ENCODE peak calls at places on chromosomes 7 and 10, in nine cellular contexts. Y is uterus, S is PC-9, X is right atrium auricular region, R is MM.1S, U is pancreas, B is cardiac muscle cell, I is ovary, L is heart left ventricle. Z is an unnamed sample.

GRCh38 chr7:130222-130572 is 62.2 kb upstream of the FAM20C start:
- DNase-seq in S (no peak), L (no peak), U (no peak), R (no peak), Y (no peak), B (no peak), I (no peak), X (no peak), Z (no peak)

GRCh38 chr10:18436902-18437301 is 214.5 kb downstream of the NSUN6 start:
- DNase-seq in B (no peak), S (no peak), Y (no peak), U (no peak), R (no peak), X (no peak), I (no peak), L (no peak), Z (no peak)

GRCh38 chr7:93715234-93715633 is 140.7 kb upstream of the CALCR start:
- DNase-seq in S (no peak), U (peak; percentile 35), Y (peak; percentile 32), R (no peak), X (no peak), I (peak; percentile 63), L (peak; percentile 30), B (peak; percentile 58), Z (no peak)

GRCh38 chr10:61628875-61629513 is 33.7 kb upstream of the CABCOCO1 start:
- DNase-seq in R (no peak), Y (peak; percentile 20), B (peak; percentile 9), L (no peak), S (peak; percentile 92), X (no peak), I (peak; percentile 46), U (no peak), Z (peak; percentile 92)

GRCh38 chr10:52757777-52758176 is 14.8 kb downstream of the MBL2 start:
- DNase-seq in X (peak; percentile 36), L (no peak), R (no peak), Y (no peak), U (no peak), S (no peak), B (no peak), I (no peak), Z (no peak)

GRCh38 chr10:129744134-129744895 is 219.8 kb downstream of the EBF3 start:
- DNase-seq in Y (no peak), U (no peak), L (no peak), B (no peak), I (no peak), X (peak; percentile 50), R (no peak), S (no peak), Z (no peak)

GRCh38 chr10:35707642-35708425 is 65.7 kb upstream of the FZD8 start:
- DNase-seq in X (no peak), U (no peak), Y (no peak), R (no peak), B (no peak), S (no peak), L (no peak), I (no peak), Z (no peak)

GRCh38 chr10:108582387-108582786 is 1340.9 kb downstream of the XPNPEP1 start:
- DNase-seq in R (no peak), Y (no peak), L (no peak), S (no peak), B (no peak), U (no peak), X (no peak), I (no peak), Z (no peak)

GRCh38 chr7:2431260-2431867 is 28.0 kb downstream of the CHST12 start:
- DNase-seq in I (no peak), B (no peak), Y (no peak), R (peak; percentile 45), U (no peak), X (no peak), L (no peak), S (no peak), Z (no peak)

GRCh38 chr7:2436341-2437104 is 33.1 kb downstream of the CHST12 start:
- DNase-seq in I (no peak), S (no peak), X (no peak), R (no peak), L (no peak), B (no peak), U (no peak), Y (no peak), Z (no peak)

GRCh38 chr7:2433713-2434550 is 30.5 kb downstream of the CHST12 start:
- DNase-seq in I (no peak), X (no peak), L (no peak), Y (no peak), U (no peak), S (peak; percentile 48), R (no peak), B (peak; percentile 11), Z (no peak)

GRCh38 chr7:2437136-2437535 is 33.7 kb downstream of the CHST12 start:
- DNase-seq in Y (no peak), I (no peak), R (no peak), U (no peak), X (no peak), L (no peak), B (no peak), S (peak; percentile 69), Z (no peak)

DNA sequence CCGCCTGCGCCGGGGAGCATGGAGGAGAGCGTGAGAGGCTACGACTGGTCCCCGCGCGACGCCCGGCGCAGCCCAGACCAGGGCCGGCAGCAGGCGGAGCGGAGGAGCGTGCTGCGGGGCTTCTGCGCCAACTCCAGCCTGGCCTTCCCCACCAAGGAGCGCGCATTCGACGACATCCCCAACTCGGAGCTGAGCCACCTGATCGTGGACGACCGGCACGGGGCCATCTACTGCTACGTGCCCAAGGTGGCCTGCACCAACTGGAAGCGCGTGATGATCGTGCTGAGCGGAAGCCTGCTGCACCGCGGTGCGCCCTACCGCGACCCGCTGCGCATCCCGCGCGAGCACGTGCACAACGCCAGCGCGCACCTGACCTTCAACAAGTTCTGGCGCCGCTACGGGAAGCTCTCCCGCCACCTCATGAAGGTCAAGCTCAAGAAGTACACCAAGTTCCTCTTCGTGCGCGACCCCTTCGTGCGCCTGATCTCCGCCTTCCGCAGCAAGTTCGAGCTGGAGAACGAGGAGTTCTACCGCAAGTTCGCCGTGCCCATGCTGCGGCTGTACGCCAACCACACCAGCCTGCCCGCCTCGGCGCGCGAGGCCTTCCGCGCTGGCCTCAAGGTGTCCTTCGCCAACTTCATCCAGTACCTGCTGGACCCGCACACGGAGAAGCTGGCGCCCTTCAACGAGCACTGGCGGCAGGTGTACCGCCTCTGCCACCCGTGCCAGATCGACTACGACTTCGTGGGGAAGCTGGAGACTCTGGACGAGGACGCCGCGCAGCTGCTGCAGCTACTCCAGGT is 29.7 kb downstream of the CHST12 start:
- DNase-seq in Y (no peak), L (no peak), S (no peak), B (no peak), I (no peak), U (no peak), X (no peak), R (no peak), Z (no peak)
- H3K4me3 ChIP-seq in Y (no peak overlapping the region), L (no peak overlapping the region), S (no peak overlapping the region), B (no peak overlapping the region), I (no peak overlapping the region), U (no peak overlapping the region), X (no peak overlapping the region), R (no peak overlapping the region), Z (no peak overlapping the region)

GRCh38 chr7:5526190-5527037 is 102.8 kb upstream of the TNRC18 start:
- DNase-seq in U (no peak), I (peak; percentile 68), B (peak; percentile 77), L (peak; percentile 44), Y (peak; percentile 62), R (peak; percentile 31), S (peak; percentile 46), X (no peak), Z (no peak)

GRCh38 chr7:5528071-5528814 is 104.6 kb upstream of the TNRC18 start:
- DNase-seq in B (peak; percentile 60), Y (peak; percentile 61), X (no peak), U (peak; percentile 64), S (peak; percentile 34), I (peak; percentile 56), R (peak; percentile 9), L (peak; percentile 53), Z (no peak)

GRCh38 chr7:5532520-5533335 is 109.1 kb upstream of the TNRC18 start:
- DNase-seq in R (peak; percentile 30), S (peak; percentile 65), B (peak; percentile 45), X (no peak), L (no peak), U (peak; percentile 60), Y (peak; percentile 81), I (peak; percentile 72), Z (no peak)

GRCh38 chr7:5525271-5526189 is 101.9 kb upstream of the TNRC18 start:
- DNase-seq in Y (peak; percentile 47), S (peak; percentile 65), B (peak; percentile 62), U (no peak), L (no peak), I (no peak), R (no peak), X (no peak), Z (no peak)

GRCh38 chr7:5528815-5529442 is 105.3 kb upstream of the TNRC18 start:
- DNase-seq in R (no peak), B (no peak), U (no peak), X (no peak), L (no peak), I (no peak), Y (no peak), S (peak; percentile 33), Z (no peak)
- H3K36me3 ChIP-seq in R (peaks cover 18% of the 10 kb centered on the region), B (peaks cover 47% of the 10 kb centered on the region), U (no peaks in the 10 kb centered on the region), X (peaks cover 51% of the 10 kb centered on the region), L (peaks cover 48% of the 10 kb centered on the region), I (peaks cover 3% of the 10 kb centered on the region), Y (no peaks in the 10 kb centered on the region), S (peaks cover 38% of the 10 kb centered on the region), Z (peaks cover 34% of the 10 kb centered on the region)

DNA sequence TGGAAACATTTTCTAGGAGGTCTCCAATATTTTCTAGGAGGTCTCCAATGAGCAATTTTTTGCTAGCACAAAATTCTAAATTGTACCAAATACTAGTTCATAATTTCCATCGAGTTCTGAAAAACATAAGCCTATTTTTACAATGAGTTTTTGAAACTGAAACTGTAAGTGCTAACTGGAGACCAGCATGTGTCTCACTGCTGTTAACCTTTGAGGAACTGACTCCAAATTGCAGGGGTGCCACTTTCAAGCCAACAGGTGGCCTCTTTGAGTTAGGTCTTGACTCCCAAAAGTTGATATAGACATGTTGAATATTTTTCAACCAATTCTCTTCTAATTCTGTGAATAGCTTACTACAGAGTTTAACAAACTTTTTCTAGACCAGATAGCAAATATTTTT is 58.8 kb downstream of the CAV1 start:
- DNase-seq in I (no peak), S (no peak), X (no peak), B (no peak), U (no peak), Y (no peak), R (peak; percentile 98), L (no peak), Z (no peak)
- TF ChIP-seq CTCF in I (no peak), S (no peak), X (no peak), B (no peak), U (no peak), Y (no peak), R (peak; percentile 60), L (no peak), Z (no peak)

GRCh38 chr7:26857534-26858228 is 6.7 kb downstream of the SKAP2 start:
- DNase-seq in U (no peak), S (no peak), L (no peak), R (no peak), X (no peak), I (peak; percentile 44), B (peak; percentile 16), Y (no peak), Z (no peak)

GRCh38 chr7:26858229-26858568 is 6.2 kb downstream of the SKAP2 start:
- DNase-seq in L (no peak), X (no peak), U (no peak), B (no peak), R (no peak), I (no peak), S (no peak), Y (no peak), Z (no peak)

GRCh38 chr7:26856481-26856880 is 7.9 kb downstream of the SKAP2 start:
- DNase-seq in S (no peak), I (no peak), R (no peak), Y (no peak), B (no peak), U (no peak), L (no peak), X (no peak), Z (no peak)

GRCh38 chr7:26858735-26859134 is 5.7 kb downstream of the SKAP2 start:
- DNase-seq in U (no peak), R (no peak), S (no peak), I (no peak), Y (no peak), X (no peak), B (no peak), L (no peak), Z (no peak)

DNA sequence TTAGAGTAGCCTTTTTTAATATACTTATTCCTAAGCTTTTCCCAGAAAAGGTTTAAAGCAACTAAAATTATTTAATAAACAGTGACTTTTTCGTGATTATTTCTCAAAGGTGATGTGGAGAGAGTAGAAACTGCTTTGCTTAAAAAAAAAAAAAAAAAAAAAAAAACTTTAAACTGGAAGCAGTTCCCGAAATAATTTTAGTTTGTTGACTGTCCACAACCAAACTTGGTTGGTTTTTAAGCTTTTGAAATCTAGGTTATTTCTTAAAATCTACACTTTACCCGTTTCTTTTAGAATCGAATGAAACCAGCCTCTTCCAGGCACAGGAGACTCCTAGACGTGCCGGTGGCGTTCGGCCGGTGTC is 7.2 kb downstream of the SKAP2 start:
- DNase-seq in Y (no peak), L (no peak), I (no peak), X (no peak), R (no peak), S (no peak), B (no peak), U (no peak), Z (no peak)
- H3K4me3 ChIP-seq in Y (no peak overlapping the region), L (no peak overlapping the region), I (no peak overlapping the region), X (peak overlapping the region; percentile 23), R (no peak overlapping the region), S (no peak overlapping the region), B (no peak overlapping the region), U (no peak overlapping the region), Z (no peak overlapping the region)